ENCODE peak calls at places on chromosomes 16 and 17, in seven cellular contexts. D, C, H, K, V, I and G are unnamed samples.

GRCh38 chr17:39281806-39282205 is 56.1 kb upstream of the STAC2 start:
- DNase-seq in K (no peak), V (no peak), I (peak; percentile 48), C (peak; percentile 62), D (peak; percentile 6), H (no peak), G (no peak)

GRCh38 chr16:71590584-71590983 is 13.7 kb upstream of the TAT start:
- DNase-seq in K (no peak), V (no peak), D (no peak), C (no peak), H (no peak), I (no peak), G (no peak)

GRCh38 chr17:6350806-6351205 is 84.1 kb downstream of the AIPL1 start:
- DNase-seq in H (no peak), C (no peak), V (no peak), K (no peak), I (no peak), D (no peak), G (no peak)

GRCh38 chr17:74245145-74245817 is 28.8 kb upstream of the DNAI2 start:
- DNase-seq in C (no peak), V (no peak), I (no peak), K (no peak), D (no peak), H (no peak), G (no peak)

GRCh38 chr17:72432143-72432604 is 311.4 kb downstream of the SOX9 start:
- DNase-seq in V (no peak), I (peak; percentile 53), K (no peak), D (peak; percentile 15), H (no peak), C (no peak), G (no peak)

GRCh38 chr17:11880714-11881113 is 116.6 kb downstream of the ZNF18 start:
- DNase-seq in V (peak; percentile 56), I (no peak), K (peak; percentile 79), D (no peak), H (no peak), C (no peak), G (no peak)

GRCh38 chr16:56643080-56643778 is 4.8 kb downstream of the MT1A start:
- DNase-seq in V (peak; percentile 53), D (no peak), K (peak; percentile 54), C (peak; percentile 38), I (no peak), H (peak; percentile 59), G (peak; percentile 90)

GRCh38 chr17:81858967-81859905 is 1.1 kb downstream of the P4HB start:
- DNase-seq in D (no peak), K (no peak), V (peak; percentile 24), H (no peak), I (no peak), C (peak; percentile 17), G (no peak)

GRCh38 chr16:19716183-19716582 is 1.8 kb downstream of the KNOP1 start:
- DNase-seq in I (no peak), C (no peak), K (no peak), H (no peak), V (peak; percentile 56), D (no peak), G (no peak)

GRCh38 chr17:72456026-72456569 is 335.3 kb downstream of the SOX9 start:
- DNase-seq in K (peak; percentile 66), D (no peak), I (peak; percentile 67), C (peak; percentile 33), H (no peak), V (peak; percentile 82), G (no peak)

GRCh38 chr17:2017274-2017941 is 7.7 kb downstream of the RTN4RL1 start:
- DNase-seq in D (no peak), K (no peak), V (no peak), H (no peak), I (no peak), C (no peak), G (no peak)

GRCh38 chr16:56305956-56306565 is 114.8 kb downstream of the GNAO1 start:
- DNase-seq in V (no peak), D (no peak), C (no peak), I (peak; percentile 22), K (no peak), H (no peak), G (no peak)

GRCh38 chr17:4903051-4903818 is at the start of gene CHRNE:
- DNase-seq in D (peak; percentile 56), K (peak; percentile 92), V (peak; percentile 84), I (peak; percentile 79), C (peak; percentile 68), H (peak; percentile 62), G (peak; percentile 85)

GRCh38 chr16:1057252-1057932 is 15.2 kb upstream of the SSTR5 start:
- DNase-seq in H (peak; percentile 44), K (no peak), D (no peak), V (peak; percentile 44), C (no peak), I (no peak), G (peak; percentile 18)

GRCh38 chr16:79047337-79047736 is 553.2 kb downstream of the MAF start:
- DNase-seq in H (no peak), C (no peak), I (no peak), V (peak; percentile 18), D (no peak), K (peak; percentile 21), G (no peak)

GRCh38 chr17:47188266-47188665 is 829 bp downstream of the CDC27 start:
- DNase-seq in V (peak; percentile 47), I (peak; percentile 73), K (no peak), H (no peak), D (no peak), C (peak; percentile 57), G (no peak)

GRCh38 chr17:66523378-66524174 is 221.2 kb downstream of the PRKCA start:
- DNase-seq in I (peak; percentile 91), V (no peak), D (peak; percentile 67), K (no peak), H (no peak), C (no peak), G (no peak)

GRCh38 chr17:40326014-40326831 is 17.2 kb downstream of the RARA start:
- DNase-seq in H (no peak), D (no peak), C (no peak), V (no peak), I (no peak), K (no peak), G (no peak)

GRCh38 chr17:43669971-43670644 is 8.4 kb upstream of the MEOX1 start:
- DNase-seq in D (no peak), K (peak; percentile 76), I (peak; percentile 81), C (no peak), H (no peak), V (peak; percentile 89), G (peak; percentile 28)